ENCODE peak calls at places on chromosomes 3 and 15, in five cellular contexts. V is PC-3, B is HL-60, R is GM12865, E is mucosa of descending colon. J is an unnamed sample.

GRCh38 chr3:104273046-104273649 is 1093.6 kb upstream of the ALCAM start:
- DNase-seq in E (no peak), V (peak; percentile 69), R (peak; percentile 35), B (no peak), J (peak; percentile 61)

GRCh38 chr3:158313344-158313927 is 203.5 kb downstream of the RSRC1 start:
- DNase-seq in E (no peak), B (peak; percentile 15), R (peak; percentile 53), V (peak; percentile 56), J (peak; percentile 15)

GRCh38 chr3:151307583-151307982 is 9.0 kb downstream of the GPR87 start:
- DNase-seq in V (no peak), R (no peak), E (no peak), B (no peak), J (no peak)

GRCh38 chr3:143495527-143495926 is 352.7 kb downstream of the SLC9A9 start:
- DNase-seq in B (no peak), E (no peak), V (no peak), R (no peak), J (no peak)

GRCh38 chr15:31077181-31077580 is 24.3 kb downstream of the TRPM1 start:
- DNase-seq in V (no peak), B (no peak), R (peak; percentile 20), E (no peak), J (no peak)

GRCh38 chr3:128714887-128715496 is 11.0 kb upstream of the RAB7A start:
- DNase-seq in V (no peak), R (peak; percentile 46), B (peak; percentile 89), E (no peak), J (no peak)

GRCh38 chr3:46981932-46982471 is 2.5 kb downstream of the NBEAL2 start:
- DNase-seq in E (peak; percentile 82), B (peak; percentile 47), R (no peak), V (peak; percentile 76), J (no peak)

GRCh38 chr3:122299872-122300460 is 25.1 kb upstream of the CSTA start:
- DNase-seq in R (peak; percentile 73), B (peak; percentile 60), E (no peak), V (peak; percentile 82), J (no peak)

GRCh38 chr3:120174811-120175210 is 80.6 kb upstream of the GSK3B start:
- DNase-seq in B (no peak), V (no peak), E (no peak), R (no peak), J (no peak)

GRCh38 chr3:149553781-149554451 is 79.4 kb downstream of the TM4SF4 start:
- DNase-seq in V (no peak), E (no peak), R (no peak), B (no peak), J (peak; percentile 95)

GRCh38 chr15:35514759-35515158 is 31.2 kb downstream of the DPH6 start:
- DNase-seq in R (no peak), B (no peak), E (no peak), V (no peak), J (peak; percentile 75)

GRCh38 chr15:35522061-35522460 is 23.9 kb downstream of the DPH6 start:
- DNase-seq in V (peak; percentile 4), E (no peak), B (no peak), R (no peak), J (no peak)

DNA sequence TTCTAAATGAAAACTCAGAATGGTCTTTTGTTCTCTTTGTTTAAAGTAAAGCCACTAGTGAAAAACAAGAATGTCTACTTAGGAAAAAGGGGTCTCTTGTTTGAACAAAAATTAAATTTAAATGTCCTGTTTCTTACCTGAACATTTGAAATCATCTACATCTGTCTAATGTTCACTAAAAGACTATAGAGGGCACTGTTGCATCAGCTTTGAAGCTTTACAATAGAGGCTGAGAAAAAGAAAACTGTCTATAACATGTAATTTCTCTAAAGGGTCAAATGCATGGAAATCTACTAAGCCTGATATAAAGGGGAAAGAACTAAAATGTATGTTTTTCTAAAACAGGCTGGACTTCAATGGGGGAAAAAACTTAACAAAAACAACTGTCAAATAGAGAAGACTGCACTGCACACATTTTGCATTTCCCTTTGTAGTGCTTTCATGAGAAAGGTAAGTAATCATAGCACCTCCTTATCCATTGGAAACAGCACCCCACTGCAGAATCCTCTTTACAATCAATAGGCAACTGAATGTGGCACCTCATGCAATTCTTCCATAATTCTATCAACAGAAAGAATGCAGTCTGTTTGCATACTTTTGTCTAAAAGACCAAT is 26.3 kb downstream of the DPH6 start:
- DNase-seq in R (peak; percentile 51), E (no peak), B (peak; percentile 5), V (peak; percentile 69), J (peak; percentile 51)
- H3K4me3 ChIP-seq in R (no peak overlapping the region), E (no peak overlapping the region), B (no peak overlapping the region), V (no peak overlapping the region), J (no peak overlapping the region)

GRCh38 chr3:136277634-136278033 is 27.5 kb downstream of the PCCB start:
- DNase-seq in R (no peak), B (no peak), V (no peak), E (no peak), J (no peak)

GRCh38 chr3:136279092-136279491 is 29.0 kb downstream of the PCCB start:
- DNase-seq in B (no peak), E (no peak), R (no peak), V (no peak), J (no peak)

GRCh38 chr3:136277115-136277514 is 27.0 kb downstream of the PCCB start:
- DNase-seq in R (no peak), V (no peak), E (no peak), B (no peak), J (no peak)

GRCh38 chr3:136280961-136281360 is 30.8 kb downstream of the PCCB start:
- DNase-seq in B (no peak), E (no peak), R (no peak), V (no peak), J (no peak)

GRCh38 chr3:136276049-136276755 is 26.1 kb downstream of the PCCB start:
- DNase-seq in V (no peak), R (no peak), B (no peak), E (no peak), J (peak; percentile 2)
- TF ChIP-seq CTCF in V (no peak), R (no peak), B (no peak), E (no peak), J (peak; percentile 11)

GRCh38 chr15:40549894-40550293 is 14.9 kb downstream of the CCDC32 start:
- DNase-seq in V (no peak), E (no peak), R (peak; percentile 44), B (no peak), J (no peak)
- H3K4me3 ChIP-seq in V (no peak overlapping the region), E (no peak overlapping the region), R (peak overlapping the region; percentile 2), B (no peak overlapping the region), J (no peak overlapping the region)

GRCh38 chr3:182364323-182364722 is 429.0 kb upstream of the ATP11B start:
- DNase-seq in R (no peak), E (no peak), B (no peak), V (peak; percentile 12), J (no peak)
- TF ChIP-seq CTCF in R (no peak), E (no peak), B (no peak), V (peak; percentile 22), J (no peak)

GRCh38 chr3:57815034-57815433 is 58.9 kb downstream of the SLMAP start:
- DNase-seq in B (peak; percentile 38), E (no peak), R (no peak), V (no peak), J (no peak)
- H3K4me3 ChIP-seq in B (no peak overlapping the region), E (no peak overlapping the region), R (no peak overlapping the region), V (no peak overlapping the region), J (no peak overlapping the region)

GRCh38 chr3:194287977-194288706 is 63.0 kb downstream of the CPN2 start:
- DNase-seq in V (no peak), R (no peak), E (no peak), B (no peak), J (no peak)
- TF ChIP-seq CTCF in V (no peak), R (no peak), E (no peak), B (no peak), J (no peak)

GRCh38 chr3:179068779-179069530 is 2.7 kb downstream of the ZMAT3 start:
- DNase-seq in R (peak; percentile 47), E (no peak), V (peak; percentile 30), B (peak; percentile 41), J (peak; percentile 64)

GRCh38 chr3:179069762-179070390 is 1.7 kb downstream of the ZMAT3 start:
- DNase-seq in R (peak; percentile 53), E (no peak), B (no peak), V (no peak), J (peak; percentile 68)

GRCh38 chr3:179066058-179066457 is 5.6 kb downstream of the ZMAT3 start:
- DNase-seq in V (no peak), B (no peak), E (no peak), R (peak; percentile 50), J (no peak)

GRCh38 chr3:179067291-179067690 is 4.3 kb downstream of the ZMAT3 start:
- DNase-seq in R (no peak), V (no peak), E (no peak), B (no peak), J (no peak)

DNA sequence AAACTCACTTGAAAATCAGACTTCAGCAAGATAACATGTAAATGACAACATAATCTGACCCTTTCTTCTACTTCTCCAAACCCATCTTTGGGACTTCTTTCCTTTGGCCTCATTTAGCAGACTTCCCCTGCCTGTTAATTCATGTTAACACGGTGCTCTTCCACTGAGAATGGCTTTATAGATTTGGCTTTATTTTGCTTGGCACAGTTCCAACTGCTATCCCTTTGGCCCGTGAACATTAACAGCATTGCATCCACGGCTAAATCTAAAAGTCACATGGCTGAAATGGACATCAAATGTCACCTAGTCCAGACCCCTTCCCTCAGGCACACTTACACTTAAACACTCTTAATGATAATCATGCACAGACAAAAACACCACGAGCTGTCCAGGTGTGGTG is 3.8 kb downstream of the ZMAT3 start:
- DNase-seq in R (no peak), E (no peak), B (no peak), V (no peak), J (no peak)
- H3K4me3 ChIP-seq in R (no peak overlapping the region), E (no peak overlapping the region), B (no peak overlapping the region), V (no peak overlapping the region), J (no peak overlapping the region)

DNA sequence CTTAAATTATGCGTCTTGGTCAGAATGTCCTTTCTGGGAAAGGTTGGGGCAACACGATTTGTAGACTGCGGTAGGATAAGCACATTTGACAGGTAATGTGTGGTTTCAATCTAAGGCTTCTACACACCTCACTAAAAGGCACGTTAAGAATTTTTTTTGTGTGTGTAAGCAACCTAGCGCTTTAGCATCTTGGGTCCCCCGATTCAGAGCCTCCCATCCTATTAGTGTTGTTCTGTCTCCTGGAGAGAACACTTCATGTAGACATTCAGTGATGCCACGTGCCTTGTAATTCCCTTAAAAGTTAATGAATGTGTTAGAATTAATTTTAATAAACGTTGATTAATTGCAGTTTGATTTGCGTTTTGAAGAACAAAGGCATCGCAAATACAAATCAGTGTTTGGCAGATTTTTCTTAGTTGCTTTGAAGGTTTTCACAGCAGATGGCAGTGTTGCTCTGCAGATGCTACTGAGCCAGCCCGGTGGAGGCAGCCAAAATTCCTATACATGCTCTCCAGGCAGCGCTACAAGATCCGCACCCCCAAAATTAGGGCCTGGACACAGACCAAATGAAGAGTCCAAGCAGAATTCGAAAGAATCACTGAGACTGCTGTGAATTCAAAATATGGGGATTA is 63.5 kb downstream of the OTOL1 start:
- DNase-seq in R (peak; percentile 36), V (peak; percentile 80), E (no peak), B (peak; percentile 11), J (peak; percentile 41)
- TF ChIP-seq CTCF in R (peak; percentile 34), V (peak; percentile 96), E (no peak), B (peak; percentile 14), J (peak; percentile 71)